ENCODE peak calls at places on chromosomes 13 and 19, in nine cellular contexts. X is uterus, H is IMR-90, Y is prostate gland, F is upper lobe of left lung, O is suprapubic skin, Q is breast epithelium, S is A549, U is endothelial cell of umbilical vein. B is an unnamed sample. For H3K4me1, the result is how much of the 10 kb centered on the place peaks cover.

GRCh38 chr13:57527114-57527770 is 104.3 kb upstream of the PCDH17 start:
- DNase-seq in X (no peak), H (no peak), Y (no peak), F (no peak), O (no peak), Q (no peak), S (no peak), U (no peak), B (no peak)

GRCh38 chr13:30107536-30108136 is 199.7 kb downstream of the KATNAL1 start:
- DNase-seq in X (no peak), H (peak), Y (no peak), F (peak), O (no peak), Q (no peak), S (no peak), U (no peak), B (peak)

GRCh38 chr19:48400018-48400742 is 6.7 kb downstream of the GRIN2D start:
- DNase-seq in X (peak), H (peak), Y (no peak), F (no peak), O (peak), Q (no peak), S (peak), U (peak), B (peak)

GRCh38 chr13:100542546-100543156 is 45.9 kb downstream of the GGACT start:
- DNase-seq in X (no peak), H (peak), Y (no peak), F (peak), O (no peak), Q (no peak), S (peak), U (peak), B (no peak)

GRCh38 chr13:39268398-39268797 is 230.1 kb downstream of the NHLRC3 start:
- DNase-seq in X (no peak), H (no peak), Y (no peak), F (no peak), O (no peak), Q (no peak), S (no peak), U (no peak), B (no peak)

GRCh38 chr19:28184997-28185396 is 1028.0 kb downstream of the UQCRFS1 start:
- DNase-seq in X (no peak), H (no peak), Y (no peak), F (no peak), O (no peak), Q (no peak), S (no peak), U (no peak), B (no peak)

GRCh38 chr19:5142725-5143097 is 173.8 kb downstream of the KDM4B start:
- DNase-seq in X (no peak), H (no peak), Y (no peak), F (no peak), O (no peak), Q (no peak), S (no peak), U (no peak), B (no peak)

GRCh38 chr19:18063463-18063862 is 23.3 kb downstream of the IL12RB1 start:
- DNase-seq in X (no peak), H (no peak), Y (no peak), F (no peak), O (no peak), Q (no peak), S (no peak), U (no peak), B (no peak)

GRCh38 chr13:112245959-112246358 is 130.2 kb upstream of the SPACA7 start:
- DNase-seq in X (no peak), H (no peak), Y (no peak), F (no peak), O (no peak), Q (no peak), S (no peak), U (no peak), B (no peak)

GRCh38 chr13:27425151-27425917 is 915 bp downstream of the GTF3A start:
- DNase-seq in X (no peak), H (no peak), Y (no peak), F (no peak), O (no peak), Q (no peak), S (no peak), U (no peak), B (no peak)

GRCh38 chr13:111533900-111534645 is 213.6 kb downstream of the TEX29 start:
- DNase-seq in X (no peak), H (no peak), Y (no peak), F (no peak), O (no peak), Q (no peak), S (no peak), U (no peak), B (no peak)

GRCh38 chr19:51226068-51226467 is 1.2 kb downstream of the CD33 start:
- DNase-seq in X (no peak), H (no peak), Y (no peak), F (no peak), O (no peak), Q (no peak), S (no peak), U (no peak), B (no peak)

GRCh38 chr19:788821-789472 is 8.3 kb upstream of the PTBP1 start:
- DNase-seq in X (no peak), H (no peak), Y (no peak), F (no peak), O (no peak), Q (no peak), S (no peak), U (no peak), B (no peak)
- H3K27ac ChIP-seq in X (peak), H (no peak), Y (no peak), F (peak), O (peak), Q (no peak), S (peak), U (peak), B (peak)

GRCh38 chr19:39156230-39156890 is 30.8 kb downstream of the PAK4 start:
- DNase-seq in X (no peak), H (peak), Y (no peak), F (peak), O (no peak), Q (no peak), S (no peak), U (no peak), B (no peak)
- H3K4me1 ChIP-seq in X (under half), H (under half), Y (half or more), F (half or more), O (half or more), Q (under half), S (under half), U (under half), B (half or more)

GRCh38 chr19:38839816-38840582 is 8.4 kb upstream of the ECH1 start:
- DNase-seq in X (no peak), H (peak), Y (no peak), F (no peak), O (no peak), Q (no peak), S (no peak), U (no peak), B (no peak)

GRCh38 chr19:38840583-38840968 is 9.0 kb upstream of the ECH1 start:
- DNase-seq in X (no peak), H (no peak), Y (no peak), F (no peak), O (no peak), Q (no peak), S (peak), U (no peak), B (no peak)

GRCh38 chr19:38841787-38842438 is 7.9 kb downstream of the HNRNPL start:
- DNase-seq in X (no peak), H (no peak), Y (no peak), F (no peak), O (no peak), Q (no peak), S (peak), U (no peak), B (no peak)

GRCh38 chr19:38842439-38843174 is 7.2 kb downstream of the HNRNPL start:
- DNase-seq in X (no peak), H (no peak), Y (no peak), F (peak), O (no peak), Q (no peak), S (peak), U (no peak), B (peak)

DNA sequence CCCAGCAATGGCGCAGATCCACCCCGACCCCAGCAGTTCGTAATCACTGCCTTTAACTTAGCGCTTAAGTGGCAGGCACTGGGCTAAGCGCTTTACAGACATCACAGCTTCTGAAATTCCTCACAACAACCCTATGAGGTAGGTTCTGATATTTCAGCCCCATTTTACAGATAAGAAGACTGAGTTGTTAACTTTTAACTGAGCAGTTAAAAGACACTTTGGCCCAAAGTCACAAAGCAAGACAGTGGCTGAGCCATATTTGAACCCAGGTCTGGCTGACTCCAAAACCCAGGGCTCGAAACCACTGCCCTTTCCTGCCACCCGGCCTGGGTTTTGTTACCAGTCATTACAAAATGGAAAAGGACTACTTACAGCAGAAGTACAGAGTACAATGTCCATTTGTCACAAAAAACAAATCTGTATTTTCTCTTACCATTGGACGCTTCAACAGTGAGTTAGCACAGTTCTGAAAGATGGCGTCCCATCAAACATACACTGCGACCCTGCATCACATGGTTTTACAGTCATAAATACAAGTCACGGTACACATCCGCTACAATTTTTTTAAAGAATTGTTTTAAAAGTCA is 8.5 kb downstream of the HNRNPL start:
- DNase-seq in X (no peak), H (no peak), Y (no peak), F (no peak), O (no peak), Q (no peak), S (no peak), U (no peak), B (no peak)
- TF ChIP-seq POLR2A in X (no peak), H (no peak), Y (no peak), F (no peak), O (no peak), Q (no peak), S (no peak), U (no peak), B (no peak)

GRCh38 chr19:15549581-15549980 is 41.3 kb downstream of the CYP4F22 start:
- DNase-seq in X (no peak), H (no peak), Y (no peak), F (no peak), O (no peak), Q (no peak), S (no peak), U (no peak), B (no peak)

GRCh38 chr19:15550847-15551182 is 42.5 kb downstream of the CYP4F22 start:
- DNase-seq in X (no peak), H (no peak), Y (no peak), F (no peak), O (no peak), Q (no peak), S (no peak), U (no peak), B (no peak)

GRCh38 chr19:15548648-15549047 is 40.3 kb downstream of the CYP4F22 start:
- DNase-seq in X (no peak), H (no peak), Y (no peak), F (no peak), O (no peak), Q (no peak), S (no peak), U (no peak), B (no peak)

GRCh38 chr19:15550273-15550672 is 41.9 kb downstream of the CYP4F22 start:
- DNase-seq in X (no peak), H (no peak), Y (no peak), F (no peak), O (no peak), Q (no peak), S (no peak), U (no peak), B (no peak)

DNA sequence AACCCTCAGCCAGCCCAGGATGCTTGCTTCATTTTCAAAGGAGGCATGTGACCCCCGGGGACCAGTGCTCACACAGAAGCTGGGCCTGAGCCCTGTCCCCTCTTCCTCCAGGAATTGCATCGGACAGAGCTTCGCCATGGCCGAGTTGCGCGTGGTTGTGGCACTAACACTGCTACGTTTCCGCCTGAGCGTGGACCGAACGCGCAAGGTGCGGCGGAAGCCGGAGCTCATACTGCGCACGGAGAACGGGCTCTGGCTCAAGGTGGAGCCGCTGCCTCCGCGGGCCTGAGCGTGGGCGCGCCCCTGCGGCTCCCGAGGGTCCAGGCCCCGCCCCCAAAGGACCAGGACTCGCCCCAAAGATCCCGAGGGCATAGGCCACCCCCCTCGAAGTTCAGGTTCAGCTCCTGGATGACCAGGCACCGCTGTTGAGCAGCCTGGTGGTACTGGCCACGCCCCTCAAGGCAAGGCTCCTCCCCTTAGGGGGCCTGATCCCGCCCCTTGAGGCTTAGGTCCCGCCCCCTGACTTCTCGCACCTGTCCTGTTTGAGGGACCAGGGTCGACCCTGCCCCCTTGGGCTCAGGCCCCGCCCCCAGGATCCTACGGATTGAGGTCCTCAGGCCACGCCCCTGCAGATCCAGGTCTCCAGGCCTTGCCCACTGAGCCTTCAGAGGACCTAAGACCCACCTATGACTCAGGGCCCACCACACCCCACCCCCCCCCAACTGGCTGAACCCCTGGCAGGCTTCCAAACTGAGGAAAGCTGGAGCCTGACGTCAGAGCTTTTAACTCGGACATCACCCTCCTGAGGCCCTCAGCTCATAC is 43.1 kb downstream of the CYP4F22 start:
- DNase-seq in X (peak), H (no peak), Y (no peak), F (peak), O (no peak), Q (no peak), S (peak), U (no peak), B (peak)
- H3K27ac ChIP-seq in X (no peak), H (no peak), Y (no peak), F (no peak), O (no peak), Q (no peak), S (peak), U (no peak), B (no peak)